ENCODE peak calls at places on chromosomes 2 and 18, in five cellular contexts. F, A, B, I and J are unnamed samples. For H3K36me3, the result is how much of the 10 kb centered on the place peaks cover.

GRCh38 chr2:173797586-173798263 is 167.4 kb downstream of the SP3 start:
- DNase-seq in F (no peak), A (no peak), B (no peak), I (no peak), J (no peak)

GRCh38 chr18:34598136-34598635 is 111.9 kb upstream of the DTNA start:
- DNase-seq in F (no peak), A (no peak), B (peak), I (no peak), J (no peak)

GRCh38 chr2:73716518-73717250 is 20.5 kb downstream of the TPRKB start:
- DNase-seq in F (no peak), A (no peak), B (no peak), I (no peak), J (no peak)

GRCh38 chr2:72084584-72084976 is 63.1 kb downstream of the CYP26B1 start:
- DNase-seq in F (no peak), A (no peak), B (no peak), I (no peak), J (no peak)

GRCh38 chr2:9310827-9311226 is 104.2 kb downstream of the ASAP2 start:
- DNase-seq in F (no peak), A (no peak), B (peak), I (no peak), J (no peak)

GRCh38 chr2:196538189-196538588 is 101.3 kb upstream of the CCDC150 start:
- DNase-seq in F (no peak), A (no peak), B (no peak), I (no peak), J (no peak)

GRCh38 chr2:166881177-166881576 is 7.1 kb upstream of the XIRP2 start:
- DNase-seq in F (no peak), A (no peak), B (no peak), I (no peak), J (no peak)

GRCh38 chr18:79950440-79951341 is 762 bp downstream of the SLC66A2 start:
- DNase-seq in F (no peak), A (peak), B (peak), I (no peak), J (peak)

GRCh38 chr18:10321576-10321975 is 132.9 kb upstream of the APCDD1 start:
- DNase-seq in F (no peak), A (no peak), B (no peak), I (no peak), J (no peak)

GRCh38 chr2:217478831-217479435 is 523.9 kb downstream of the TNS1 start:
- DNase-seq in F (no peak), A (no peak), B (no peak), I (no peak), J (no peak)

GRCh38 chr2:26711457-26712155 is 19.1 kb downstream of the KCNK3 start:
- DNase-seq in F (no peak), A (peak), B (no peak), I (no peak), J (no peak)

GRCh38 chr2:133948610-133949290 is 305.1 kb upstream of the MGAT5 start:
- DNase-seq in F (peak), A (no peak), B (no peak), I (no peak), J (no peak)

GRCh38 chr2:18900691-18901113 is 311.3 kb upstream of the NT5C1B start:
- DNase-seq in F (peak), A (no peak), B (no peak), I (no peak), J (no peak)

GRCh38 chr18:32777049-32777448 is 4.2 kb upstream of the KLHL14 start:
- DNase-seq in F (no peak), A (no peak), B (no peak), I (no peak), J (no peak)

GRCh38 chr2:168160897-168161296 is 86.5 kb downstream of the STK39 start:
- DNase-seq in F (no peak), A (no peak), B (peak), I (no peak), J (no peak)

GRCh38 chr2:196336206-196336605 is 164.8 kb upstream of the STK17B start:
- DNase-seq in F (no peak), A (no peak), B (no peak), I (no peak), J (no peak)

GRCh38 chr18:6521804-6522418 is 107.2 kb upstream of the L3MBTL4 start:
- DNase-seq in F (no peak), A (peak), B (peak), I (no peak), J (no peak)

GRCh38 chr2:12305931-12306330 is 410.8 kb upstream of the TRIB2 start:
- DNase-seq in F (no peak), A (no peak), B (no peak), I (no peak), J (no peak)

GRCh38 chr2:109615637-109616144 is 1.5 kb downstream of the SOWAHC start:
- DNase-seq in F (no peak), A (no peak), B (peak), I (no peak), J (peak)

GRCh38 chr2:7986431-7986830 is 695.4 kb upstream of the ID2 start:
- DNase-seq in F (no peak), A (no peak), B (no peak), I (no peak), J (no peak)

DNA sequence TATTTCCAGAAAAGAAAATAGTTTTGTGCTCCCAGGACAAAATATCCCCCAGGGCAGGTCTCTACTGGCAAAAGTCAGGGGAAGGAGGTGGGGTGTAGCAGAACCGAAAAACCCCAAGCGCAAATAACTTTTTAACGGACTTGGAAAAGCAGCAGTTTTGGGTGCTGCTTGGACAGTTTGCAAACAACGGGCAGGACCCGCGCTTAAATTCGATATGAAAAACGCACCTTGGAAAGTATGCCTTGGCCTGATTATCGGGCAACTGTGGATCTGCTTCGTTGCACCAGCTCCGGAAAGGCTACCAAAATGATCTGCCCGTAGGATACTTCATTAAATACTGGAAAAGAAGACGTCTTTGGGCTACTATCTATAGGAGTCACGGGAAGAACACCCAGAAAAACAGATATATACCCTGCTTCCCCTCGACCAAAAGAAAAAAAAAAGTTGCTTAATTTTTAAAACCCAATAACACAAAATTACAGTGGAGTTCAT is 2.9 kb upstream of the KCTD1 start:
- DNase-seq in F (no peak), A (no peak), B (no peak), I (no peak), J (no peak)
- H3K4me3 ChIP-seq in F (peak), A (no peak), B (no peak), I (peak), J (no peak)

GRCh38 chr2:229852565-229852964 is 69.2 kb downstream of the TRIP12 start:
- DNase-seq in F (peak), A (no peak), B (peak), I (peak), J (no peak)

GRCh38 chr2:229855116-229855515 is 66.7 kb downstream of the TRIP12 start:
- DNase-seq in F (no peak), A (no peak), B (no peak), I (no peak), J (no peak)

GRCh38 chr2:229858351-229858750 is 63.5 kb downstream of the TRIP12 start:
- DNase-seq in F (no peak), A (no peak), B (no peak), I (no peak), J (no peak)

GRCh38 chr2:229857634-229858033 is 64.2 kb downstream of the TRIP12 start:
- DNase-seq in F (no peak), A (no peak), B (no peak), I (no peak), J (no peak)

GRCh38 chr2:229856416-229856815 is 65.4 kb downstream of the TRIP12 start:
- DNase-seq in F (no peak), A (no peak), B (no peak), I (no peak), J (no peak)
- H3K36me3 ChIP-seq in F (under half), A (under half), B (under half), I (under half), J (under half)

GRCh38 chr2:88452980-88453582 is 588 bp upstream of the FOXI3 start:
- DNase-seq in F (no peak), A (no peak), B (no peak), I (no peak), J (no peak)
- H3K4me3 ChIP-seq in F (peak), A (no peak), B (no peak), I (no peak), J (no peak)

GRCh38 chr2:6846967-6847695 is 18.6 kb downstream of the CMPK2 start:
- DNase-seq in F (no peak), A (no peak), B (no peak), I (no peak), J (no peak)
- H3K36me3 ChIP-seq in F (under half), A (under half), B (under half), I (under half), J (under half)

DNA sequence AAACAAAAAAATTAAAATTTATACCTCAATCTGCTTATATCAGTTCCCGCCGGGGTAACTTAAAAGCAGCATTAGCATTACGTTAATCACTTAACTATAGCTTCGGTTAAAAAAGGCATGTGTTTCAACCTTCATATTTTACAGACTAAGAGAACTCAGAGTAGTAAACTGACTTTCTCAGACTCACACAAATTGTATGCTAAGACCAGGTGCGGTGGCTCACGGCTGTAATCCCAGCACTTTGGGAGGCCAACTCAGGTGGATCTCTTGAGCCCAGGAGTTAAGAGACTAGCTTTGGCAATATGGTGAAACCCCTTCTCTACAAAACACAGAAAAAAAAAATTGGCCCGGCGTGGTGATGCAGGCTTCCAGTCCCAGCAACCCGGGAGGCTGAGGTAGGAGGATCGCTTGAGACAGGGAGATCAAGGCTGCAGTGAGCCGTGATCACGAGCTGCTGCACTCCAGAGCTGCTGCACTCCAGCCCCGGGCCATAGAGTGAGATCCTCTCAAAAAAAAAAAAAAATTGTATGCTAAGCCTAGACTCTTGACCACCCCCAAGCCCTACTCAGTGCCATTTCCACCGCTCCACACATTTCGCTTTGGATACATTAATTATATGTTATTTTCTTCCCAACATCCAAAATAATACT is 2.4 kb downstream of the HNRNPLL start:
- DNase-seq in F (no peak), A (no peak), B (peak), I (no peak), J (peak)
- H3K4me3 ChIP-seq in F (peak), A (no peak), B (peak), I (peak), J (no peak)

GRCh38 chr18:26768388-26768787 is 97.1 kb downstream of the AQP4 start:
- DNase-seq in F (no peak), A (no peak), B (no peak), I (no peak), J (no peak)
- H3K36me3 ChIP-seq in F (under half), A (under half), B (under half), I (under half), J (under half)